ENCODE peak calls at places on chromosomes 5 and 9, in ten cellular contexts. H is hepatocyte, X is IMR-90, S is neural progenitor cell, B is tibial nerve, O is A673, L is fibroblast of lung, T is keratinocyte, G is PC-9, Q is Peyer's patch. A is an unnamed sample.
A peak's percentile ranks its signal among the peaks of the same experiment; 100 is the strongest.

GRCh38 chr5:180282281-180282680 is 9.6 kb downstream of the MAPK9 start:
- DNase-seq in H (no peak), X (no peak), S (no peak), B (no peak), O (no peak), L (no peak), T (no peak), G (no peak), Q (no peak), A (no peak)

GRCh38 chr9:114938687-114939575 is 8.5 kb upstream of the TNFSF8 start:
- DNase-seq in H (no peak), X (no peak), S (no peak), B (peak; percentile 24), O (peak; percentile 69), L (peak; percentile 54), T (no peak), G (no peak), Q (no peak), A (no peak)

GRCh38 chr9:137307255-137308101 is 5.4 kb upstream of the NRARP start:
- DNase-seq in H (peak; percentile 40), X (no peak), S (peak; percentile 13), B (no peak), O (no peak), L (no peak), T (no peak), G (no peak), Q (no peak), A (peak; percentile 64)

GRCh38 chr9:125843646-125844045 is 96.5 kb downstream of the PBX3 start:
- DNase-seq in H (no peak), X (peak; percentile 60), S (peak; percentile 34), B (no peak), O (no peak), L (peak; percentile 70), T (no peak), G (no peak), Q (no peak), A (no peak)

GRCh38 chr9:120776788-120777187 is 16.4 kb downstream of the FBXW2 start:
- DNase-seq in H (no peak), X (no peak), S (no peak), B (no peak), O (no peak), L (no peak), T (no peak), G (no peak), Q (no peak), A (no peak)

GRCh38 chr5:32960340-32961065 is 249.4 kb downstream of the NPR3 start:
- DNase-seq in H (no peak), X (peak; percentile 24), S (no peak), B (no peak), O (no peak), L (no peak), T (no peak), G (no peak), Q (no peak), A (no peak)

GRCh38 chr5:98503582-98503981 is 269.9 kb upstream of the RGMB start:
- DNase-seq in H (no peak), X (no peak), S (peak; percentile 35), B (no peak), O (no peak), L (no peak), T (no peak), G (no peak), Q (no peak), A (no peak)

GRCh38 chr5:144028644-144029043 is 141.8 kb downstream of the YIPF5 start:
- DNase-seq in H (peak; percentile 51), X (peak; percentile 84), S (no peak), B (no peak), O (peak; percentile 3), L (peak; percentile 75), T (no peak), G (no peak), Q (no peak), A (no peak)

GRCh38 chr5:175444905-175445456 is 999 bp upstream of the DRD1 start:
- DNase-seq in H (no peak), X (no peak), S (no peak), B (no peak), O (no peak), L (no peak), T (no peak), G (no peak), Q (no peak), A (no peak)

GRCh38 chr9:70477146-70477745 is 62.8 kb upstream of the KLF9 start:
- DNase-seq in H (no peak), X (peak; percentile 55), S (no peak), B (no peak), O (no peak), L (peak; percentile 60), T (no peak), G (no peak), Q (no peak), A (no peak)

GRCh38 chr9:136133191-136133958 is 14.7 kb upstream of the TMEM250 start:
- DNase-seq in H (peak; percentile 81), X (no peak), S (peak; percentile 91), B (no peak), O (peak; percentile 72), L (peak; percentile 12), T (no peak), G (no peak), Q (no peak), A (no peak)

DNA sequence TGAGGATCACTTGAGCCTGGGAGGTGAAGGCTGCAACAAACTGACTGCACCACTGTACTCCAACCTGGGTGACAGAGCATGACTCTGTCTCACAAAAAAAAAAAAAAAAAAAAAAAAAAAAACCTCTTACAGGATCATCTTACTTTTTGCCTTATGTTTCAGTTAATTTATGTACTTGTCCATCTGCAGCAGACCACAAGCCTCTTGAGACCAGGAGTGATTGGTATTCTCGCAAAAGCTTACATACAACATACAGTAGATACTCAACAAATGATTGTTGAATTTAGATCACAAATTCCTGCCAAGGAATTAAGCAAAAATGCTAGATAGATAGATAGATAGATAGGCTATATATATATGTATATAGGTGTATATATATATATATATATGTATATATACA is 12.4 kb downstream of the CEMIP2 start:
- DNase-seq in H (no peak), X (no peak), S (no peak), B (no peak), O (no peak), L (no peak), T (no peak), G (no peak), Q (no peak), A (no peak)
- H3K4me1 ChIP-seq in H (peaks cover 57% of the 10 kb centered on the region), X (peaks cover 11% of the 10 kb centered on the region), S (peaks cover 96% of the 10 kb centered on the region), B (peaks cover under 1% of the 10 kb centered on the region), O (peaks cover 59% of the 10 kb centered on the region), L (peaks cover 10% of the 10 kb centered on the region), T (peaks cover 16% of the 10 kb centered on the region), G (peaks cover 47% of the 10 kb centered on the region), Q (peaks cover 15% of the 10 kb centered on the region), A (peaks cover 8% of the 10 kb centered on the region)

GRCh38 chr9:38179965-38180364 is 110.9 kb upstream of the SHB start:
- DNase-seq in H (no peak), X (no peak), S (no peak), B (no peak), O (no peak), L (no peak), T (no peak), G (no peak), Q (no peak), A (no peak)

GRCh38 chr9:38182321-38182720 is 113.3 kb upstream of the SHB start:
- DNase-seq in H (peak; percentile 29), X (no peak), S (no peak), B (no peak), O (peak; percentile 63), L (no peak), T (no peak), G (no peak), Q (no peak), A (no peak)

GRCh38 chr9:38181866-38182265 is 112.8 kb upstream of the SHB start:
- DNase-seq in H (no peak), X (no peak), S (no peak), B (no peak), O (no peak), L (no peak), T (no peak), G (no peak), Q (no peak), A (no peak)

GRCh38 chr9:38181216-38181615 is 112.2 kb upstream of the SHB start:
- DNase-seq in H (no peak), X (no peak), S (no peak), B (no peak), O (no peak), L (no peak), T (no peak), G (no peak), Q (no peak), A (no peak)

GRCh38 chr9:38180631-38181030 is 111.6 kb upstream of the SHB start:
- DNase-seq in H (no peak), X (no peak), S (no peak), B (no peak), O (no peak), L (no peak), T (no peak), G (no peak), Q (no peak), A (no peak)
- H3K4me3 ChIP-seq in H (no peak overlapping the region), X (no peak overlapping the region), S (no peak overlapping the region), B (no peak overlapping the region), O (no peak overlapping the region), L (no peak overlapping the region), T (no peak overlapping the region), G (no peak overlapping the region), Q (no peak overlapping the region), A (no peak overlapping the region)

GRCh38 chr5:140175367-140176027 is 509 bp downstream of the CYSTM1 start:
- DNase-seq in H (peak; percentile 87), X (peak; percentile 56), S (peak; percentile 87), B (peak; percentile 49), O (peak; percentile 83), L (peak; percentile 56), T (no peak), G (peak; percentile 59), Q (peak; percentile 75), A (peak; percentile 82)
- TF ChIP-seq CTCF in H (no peak), X (peak; percentile 18), S (peak; percentile 27), B (peak; percentile 40), O (peak; percentile 17), L (no peak), T (no peak), G (peak; percentile 24), Q (no peak), A (peak; percentile 9)

GRCh38 chr5:132434813-132435286 is 55.7 kb downstream of the IRF1 start:
- DNase-seq in H (no peak), X (no peak), S (no peak), B (no peak), O (no peak), L (no peak), T (no peak), G (no peak), Q (no peak), A (peak; percentile 50)

GRCh38 chr5:132430736-132431135 is 59.8 kb downstream of the IRF1 start:
- DNase-seq in H (no peak), X (no peak), S (no peak), B (no peak), O (no peak), L (no peak), T (no peak), G (no peak), Q (no peak), A (no peak)

GRCh38 chr5:132431682-132432081 is 58.9 kb downstream of the IRF1 start:
- DNase-seq in H (no peak), X (no peak), S (no peak), B (no peak), O (no peak), L (no peak), T (no peak), G (no peak), Q (no peak), A (no peak)

GRCh38 chr5:132434391-132434790 is 56.2 kb downstream of the IRF1 start:
- DNase-seq in H (no peak), X (peak; percentile 61), S (no peak), B (no peak), O (no peak), L (no peak), T (no peak), G (no peak), Q (no peak), A (no peak)

GRCh38 chr5:132433141-132433540 is 57.4 kb downstream of the IRF1 start:
- DNase-seq in H (no peak), X (no peak), S (no peak), B (no peak), O (no peak), L (no peak), T (no peak), G (no peak), Q (no peak), A (peak; percentile 27)
- H3K4me1 ChIP-seq in H (peaks cover 50% of the 10 kb centered on the region), X (peaks cover 29% of the 10 kb centered on the region), S (peaks cover 19% of the 10 kb centered on the region), B (peaks cover 19% of the 10 kb centered on the region), O (peaks cover 19% of the 10 kb centered on the region), L (peaks cover 39% of the 10 kb centered on the region), T (peaks cover 17% of the 10 kb centered on the region), G (peaks cover 19% of the 10 kb centered on the region), Q (peaks cover 72% of the 10 kb centered on the region), A (no peaks in the 10 kb centered on the region)